ENCODE peak calls at places on chromosome 19, in six cellular contexts. One of them, this sample, is unnamed.

GRCh38 chr19:35328851-35329285 is at the start of gene CD22:
- DNase-seq in GM23338: no peak
- DNase-seq in SJSA1: no peak
- DNase-seq in heart left ventricle: no peak
- DNase-seq in body of pancreas: no peak
- DNase-seq in adrenal gland: no peak
- DNase-seq in this sample: no peak

GRCh38 chr19:31054430-31054829 is 294.8 kb downstream of the TSHZ3 start:
- DNase-seq in GM23338: peak; percentile 86
- DNase-seq in SJSA1: peak; percentile 77
- DNase-seq in heart left ventricle: peak; percentile 21
- DNase-seq in body of pancreas: no peak
- DNase-seq in adrenal gland: peak; percentile 59
- DNase-seq in this sample: peak; percentile 88

GRCh38 chr19:54473071-54473941 is at the start of gene CDC42EP5:
- DNase-seq in GM23338: peak; percentile 46
- DNase-seq in SJSA1: peak; percentile 72
- DNase-seq in heart left ventricle: peak; percentile 86
- DNase-seq in body of pancreas: peak; percentile 60
- DNase-seq in adrenal gland: no peak
- DNase-seq in this sample: peak; percentile 41

GRCh38 chr19:44848036-44848804 is 2.1 kb downstream of the NECTIN2 start:
- DNase-seq in GM23338: peak; percentile 87
- DNase-seq in SJSA1: peak; percentile 60
- DNase-seq in heart left ventricle: peak; percentile 38
- DNase-seq in body of pancreas: peak; percentile 49
- DNase-seq in adrenal gland: peak; percentile 75
- DNase-seq in this sample: no peak

GRCh38 chr19:52527134-52527953 is at the start of gene ZNF808:
- DNase-seq in GM23338: peak; percentile 98
- DNase-seq in SJSA1: peak; percentile 95
- DNase-seq in heart left ventricle: peak; percentile 99
- DNase-seq in body of pancreas: peak; percentile 98
- DNase-seq in adrenal gland: peak; percentile 98
- DNase-seq in this sample: peak; percentile 93

GRCh38 chr19:12867120-12868099 is 13.8 kb downstream of the DNASE2 start:
- DNase-seq in GM23338: peak; percentile 94
- DNase-seq in SJSA1: no peak
- DNase-seq in heart left ventricle: peak; percentile 53
- DNase-seq in body of pancreas: peak; percentile 82
- DNase-seq in adrenal gland: no peak
- DNase-seq in this sample: peak; percentile 94

GRCh38 chr19:32671883-32672282 is 3.1 kb downstream of the ANKRD27 start:
- DNase-seq in GM23338: no peak
- DNase-seq in SJSA1: no peak
- DNase-seq in heart left ventricle: no peak
- DNase-seq in body of pancreas: no peak
- DNase-seq in adrenal gland: no peak
- DNase-seq in this sample: no peak

GRCh38 chr19:10021446-10021845 is 8.2 kb downstream of the RDH8 start:
- DNase-seq in GM23338: no peak
- DNase-seq in SJSA1: no peak
- DNase-seq in heart left ventricle: no peak
- DNase-seq in body of pancreas: no peak
- DNase-seq in adrenal gland: no peak
- DNase-seq in this sample: no peak

GRCh38 chr19:33227242-33227650 is 1.6 kb upstream of the SLC7A10 start:
- DNase-seq in GM23338: peak; percentile 76
- DNase-seq in SJSA1: no peak
- DNase-seq in heart left ventricle: no peak
- DNase-seq in body of pancreas: no peak
- DNase-seq in adrenal gland: no peak
- DNase-seq in this sample: no peak

GRCh38 chr19:52703917-52704316 is 30.9 kb downstream of the ZNF611 start:
- DNase-seq in GM23338: no peak
- DNase-seq in SJSA1: no peak
- DNase-seq in heart left ventricle: no peak
- DNase-seq in body of pancreas: no peak
- DNase-seq in adrenal gland: no peak
- DNase-seq in this sample: no peak

GRCh38 chr19:12987781-12988180 is 7.5 kb upstream of the NFIX start:
- DNase-seq in GM23338: no peak
- DNase-seq in SJSA1: no peak
- DNase-seq in heart left ventricle: no peak
- DNase-seq in body of pancreas: no peak
- DNase-seq in adrenal gland: no peak
- DNase-seq in this sample: no peak

GRCh38 chr19:54436031-54436523 is 12.9 kb upstream of the LENG8 start:
- DNase-seq in GM23338: peak; percentile 55
- DNase-seq in SJSA1: no peak
- DNase-seq in heart left ventricle: no peak
- DNase-seq in body of pancreas: no peak
- DNase-seq in adrenal gland: no peak
- DNase-seq in this sample: no peak

GRCh38 chr19:944663-945241 is 18.9 kb downstream of the ARID3A start:
- DNase-seq in GM23338: no peak
- DNase-seq in SJSA1: no peak
- DNase-seq in heart left ventricle: no peak
- DNase-seq in body of pancreas: no peak
- DNase-seq in adrenal gland: no peak
- DNase-seq in this sample: no peak

GRCh38 chr19:40928859-40929258 is 46.8 kb upstream of the CYP2A7 start:
- DNase-seq in GM23338: no peak
- DNase-seq in SJSA1: no peak
- DNase-seq in heart left ventricle: no peak
- DNase-seq in body of pancreas: no peak
- DNase-seq in adrenal gland: no peak
- DNase-seq in this sample: no peak

GRCh38 chr19:42362891-42363440 is 27.1 kb downstream of the CNFN start:
- DNase-seq in GM23338: no peak
- DNase-seq in SJSA1: no peak
- DNase-seq in heart left ventricle: no peak
- DNase-seq in body of pancreas: no peak
- DNase-seq in adrenal gland: no peak
- DNase-seq in this sample: no peak

GRCh38 chr19:2275588-2276428 is 6.2 kb downstream of the PEAK3 start:
- DNase-seq in GM23338: peak; percentile 44
- DNase-seq in SJSA1: no peak
- DNase-seq in heart left ventricle: no peak
- DNase-seq in body of pancreas: no peak
- DNase-seq in adrenal gland: no peak
- DNase-seq in this sample: no peak

GRCh38 chr19:7476241-7476640 is 12.6 kb downstream of the PEX11G start:
- DNase-seq in GM23338: no peak
- DNase-seq in SJSA1: no peak
- DNase-seq in heart left ventricle: no peak
- DNase-seq in body of pancreas: no peak
- DNase-seq in adrenal gland: no peak
- DNase-seq in this sample: no peak

GRCh38 chr19:33638167-33639033 is 16.6 kb downstream of the CHST8 start:
- DNase-seq in GM23338: peak; percentile 76
- DNase-seq in SJSA1: no peak
- DNase-seq in heart left ventricle: no peak
- DNase-seq in body of pancreas: no peak
- DNase-seq in adrenal gland: no peak
- DNase-seq in this sample: no peak

GRCh38 chr19:51365211-51366049 is 758 bp downstream of the ETFB start:
- DNase-seq in GM23338: peak; percentile 39
- DNase-seq in SJSA1: no peak
- DNase-seq in heart left ventricle: no peak
- DNase-seq in body of pancreas: peak; percentile 50
- DNase-seq in adrenal gland: peak; percentile 77
- DNase-seq in this sample: peak; percentile 19

GRCh38 chr19:23263870-23264590 is 13.8 kb upstream of the ZNF724 start:
- DNase-seq in GM23338: no peak
- DNase-seq in SJSA1: no peak
- DNase-seq in heart left ventricle: no peak
- DNase-seq in body of pancreas: no peak
- DNase-seq in adrenal gland: no peak
- DNase-seq in this sample: no peak

GRCh38 chr19:49056101-49056901 is 1.2 kb downstream of the CGB7 start:
- DNase-seq in GM23338: peak; percentile 76
- DNase-seq in SJSA1: peak; percentile 71
- DNase-seq in heart left ventricle: peak; percentile 56
- DNase-seq in body of pancreas: peak; percentile 68
- DNase-seq in adrenal gland: peak; percentile 56
- DNase-seq in this sample: peak; percentile 45

GRCh38 chr19:3423183-3423829 is 56.9 kb downstream of the NFIC start:
- DNase-seq in GM23338: no peak
- DNase-seq in SJSA1: no peak
- DNase-seq in heart left ventricle: peak; percentile 51
- DNase-seq in body of pancreas: no peak
- DNase-seq in adrenal gland: peak; percentile 84
- DNase-seq in this sample: no peak

GRCh38 chr19:41328157-41328817 is 18.3 kb downstream of the CCDC97 start:
- DNase-seq in GM23338: no peak
- DNase-seq in SJSA1: no peak
- DNase-seq in heart left ventricle: no peak
- DNase-seq in body of pancreas: no peak
- DNase-seq in adrenal gland: peak; percentile 65
- DNase-seq in this sample: no peak

GRCh38 chr19:50842130-50842529 is 8.8 kb upstream of the KLK15 start:
- DNase-seq in GM23338: no peak
- DNase-seq in SJSA1: no peak
- DNase-seq in heart left ventricle: no peak
- DNase-seq in body of pancreas: no peak
- DNase-seq in adrenal gland: no peak
- DNase-seq in this sample: no peak

GRCh38 chr19:7868326-7868670 is 5.9 kb downstream of the PRR36 start:
- DNase-seq in GM23338: peak; percentile 83
- DNase-seq in SJSA1: peak; percentile 45
- DNase-seq in heart left ventricle: no peak
- DNase-seq in body of pancreas: no peak
- DNase-seq in adrenal gland: peak; percentile 85
- DNase-seq in this sample: no peak

GRCh38 chr19:49880162-49880869 is 2.8 kb downstream of the TBC1D17 start:
- DNase-seq in GM23338: no peak
- DNase-seq in SJSA1: no peak
- DNase-seq in heart left ventricle: no peak
- DNase-seq in body of pancreas: no peak
- DNase-seq in adrenal gland: peak; percentile 55
- DNase-seq in this sample: no peak

GRCh38 chr19:1624458-1624857 is 19.2 kb upstream of the UQCR11 start:
- DNase-seq in GM23338: peak; percentile 96
- DNase-seq in SJSA1: no peak
- DNase-seq in heart left ventricle: peak; percentile 51
- DNase-seq in body of pancreas: peak; percentile 40
- DNase-seq in adrenal gland: peak; percentile 70
- DNase-seq in this sample: peak; percentile 54

GRCh38 chr19:18119243-18120105 is 21.9 kb downstream of the MAST3 start:
- DNase-seq in GM23338: peak; percentile 20
- DNase-seq in SJSA1: no peak
- DNase-seq in heart left ventricle: no peak
- DNase-seq in body of pancreas: peak; percentile 37
- DNase-seq in adrenal gland: no peak
- DNase-seq in this sample: no peak

GRCh38 chr19:35793381-35794165 is 18.2 kb downstream of the ARHGAP33 start:
- DNase-seq in GM23338: no peak
- DNase-seq in SJSA1: no peak
- DNase-seq in heart left ventricle: no peak
- DNase-seq in body of pancreas: no peak
- DNase-seq in adrenal gland: no peak
- DNase-seq in this sample: no peak

GRCh38 chr19:19655051-19655594 is 8.4 kb downstream of the ATP13A1 start:
- DNase-seq in GM23338: no peak
- DNase-seq in SJSA1: no peak
- DNase-seq in heart left ventricle: no peak
- DNase-seq in body of pancreas: no peak
- DNase-seq in adrenal gland: no peak
- DNase-seq in this sample: no peak
- H3K4me1 ChIP-seq in GM23338: no peaks in the 10 kb centered on the region
- H3K4me1 ChIP-seq in SJSA1: no peaks in the 10 kb centered on the region
- H3K4me1 ChIP-seq in heart left ventricle: peaks cover 10% of the 10 kb centered on the region
- H3K4me1 ChIP-seq in body of pancreas: no peaks in the 10 kb centered on the region
- H3K4me1 ChIP-seq in adrenal gland: no peaks in the 10 kb centered on the region
- H3K4me1 ChIP-seq in this sample: peaks cover 6% of the 10 kb centered on the region

GRCh38 chr19:38538386-38538785 is 79.4 kb downstream of the MAP4K1 start:
- DNase-seq in GM23338: no peak
- DNase-seq in SJSA1: no peak
- DNase-seq in heart left ventricle: no peak
- DNase-seq in body of pancreas: peak; percentile 64
- DNase-seq in adrenal gland: no peak
- DNase-seq in this sample: no peak
- H3K4me3 ChIP-seq in GM23338: no peak overlapping the region
- H3K4me3 ChIP-seq in SJSA1: no peak overlapping the region
- H3K4me3 ChIP-seq in heart left ventricle: no peak overlapping the region
- H3K4me3 ChIP-seq in body of pancreas: no peak overlapping the region
- H3K4me3 ChIP-seq in adrenal gland: no peak overlapping the region
- H3K4me3 ChIP-seq in this sample: no peak overlapping the region

GRCh38 chr19:14117668-14118164 is at the start of gene PRKACA:
- DNase-seq in GM23338: peak; percentile 99
- DNase-seq in SJSA1: peak; percentile 99
- DNase-seq in heart left ventricle: peak; percentile 99
- DNase-seq in body of pancreas: peak; percentile 99
- DNase-seq in adrenal gland: peak; percentile 99
- DNase-seq in this sample: peak; percentile 99
- H3K27ac ChIP-seq in GM23338: peak within 1 kb of the TSS; percentile 88
- H3K27ac ChIP-seq in SJSA1: peak within 1 kb of the TSS; percentile 29
- H3K27ac ChIP-seq in heart left ventricle: peak within 1 kb of the TSS; percentile 97
- H3K27ac ChIP-seq in body of pancreas: peak within 1 kb of the TSS; percentile 91
- H3K27ac ChIP-seq in adrenal gland: peak within 1 kb of the TSS; percentile 97
- H3K27ac ChIP-seq in this sample: peak within 1 kb of the TSS; percentile 58

GRCh38 chr19:11422163-11423068 is 3.3 kb upstream of the RGL3 start:
- DNase-seq in GM23338: peak; percentile 98
- DNase-seq in SJSA1: no peak
- DNase-seq in heart left ventricle: peak; percentile 82
- DNase-seq in body of pancreas: peak; percentile 86
- DNase-seq in adrenal gland: peak; percentile 92
- DNase-seq in this sample: no peak
- H3K4me1 ChIP-seq in GM23338: peaks cover 29% of the 10 kb centered on the region
- H3K4me1 ChIP-seq in SJSA1: peaks cover 14% of the 10 kb centered on the region
- H3K4me1 ChIP-seq in heart left ventricle: peaks cover 46% of the 10 kb centered on the region
- H3K4me1 ChIP-seq in body of pancreas: peaks cover 44% of the 10 kb centered on the region
- H3K4me1 ChIP-seq in adrenal gland: peaks cover 35% of the 10 kb centered on the region
- H3K4me1 ChIP-seq in this sample: no peaks in the 10 kb centered on the region

DNA sequence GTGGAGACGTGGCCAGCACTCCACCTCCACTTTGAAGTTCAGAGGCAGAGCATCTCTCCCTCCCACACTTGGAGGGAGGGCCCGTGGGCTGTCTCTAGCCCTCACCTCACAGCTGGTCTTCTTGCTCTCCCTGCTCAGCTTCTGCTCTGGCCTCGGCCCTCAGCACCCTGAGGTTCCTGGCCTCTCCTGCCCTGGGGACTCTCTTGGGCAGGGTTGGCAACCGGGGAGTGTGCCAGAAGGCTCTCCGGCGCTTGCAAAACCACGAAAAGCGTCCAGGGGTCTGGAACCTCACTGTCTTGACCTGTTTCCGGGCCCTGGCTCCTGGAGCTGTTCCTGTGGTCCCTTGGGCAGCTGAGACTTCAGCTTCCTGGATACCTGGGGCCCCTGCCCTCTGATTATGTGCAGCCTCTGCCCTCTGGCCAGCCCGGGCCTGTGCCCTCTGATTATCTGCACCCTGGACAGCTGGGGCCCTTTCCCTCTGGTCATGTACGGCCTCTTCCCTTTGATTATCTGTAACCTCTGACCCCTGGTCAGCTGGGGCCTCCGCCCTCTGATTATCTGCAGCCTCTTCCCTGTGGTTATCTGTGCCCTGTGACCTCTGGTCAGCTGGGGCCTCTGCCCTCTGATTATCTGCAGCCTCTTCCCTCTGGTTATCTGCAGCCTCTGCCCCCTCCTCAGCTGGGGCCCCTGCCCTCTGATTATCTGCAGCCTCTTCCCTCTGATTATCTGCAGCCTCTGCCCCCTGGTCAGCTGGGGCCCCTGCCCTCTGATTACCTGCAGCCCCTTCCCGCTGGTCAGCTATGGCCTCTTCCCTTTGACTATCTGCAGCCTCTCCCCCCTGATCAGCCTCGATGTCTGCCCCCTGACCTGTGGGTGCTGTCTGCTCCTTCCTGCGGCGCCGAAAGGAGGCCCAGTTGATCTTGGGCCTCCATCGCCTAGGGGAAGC is 2.0 kb downstream of the CCDC8 start:
- DNase-seq in GM23338: no peak
- DNase-seq in SJSA1: no peak
- DNase-seq in heart left ventricle: no peak
- DNase-seq in body of pancreas: no peak
- DNase-seq in adrenal gland: no peak
- DNase-seq in this sample: no peak
- H3K4me3 ChIP-seq in GM23338: peak overlapping the region; percentile 94
- H3K4me3 ChIP-seq in SJSA1: no peak overlapping the region
- H3K4me3 ChIP-seq in heart left ventricle: peak overlapping the region; percentile 64
- H3K4me3 ChIP-seq in body of pancreas: peak overlapping the region; percentile 83
- H3K4me3 ChIP-seq in adrenal gland: no peak overlapping the region
- H3K4me3 ChIP-seq in this sample: peak overlapping the region; percentile 77

This sample was measured in SJCRH30.